ENCODE peak calls at places on chromosome X, in ten cellular contexts. K is stimulated activated CD8-positive, alpha-beta memory T cell treated with anti-CD3 and anti-CD28 coated beads, Interleukin-12 subunit alpha, Interleukin-12 subunit beta, amount 100 ng/mL, for 1 hour; B is aorta; Y is stimulated activated CD4-positive, alpha-beta T cell treated with anti-CD3 and anti-CD28 coated beads, TNF-alpha, amount 100 ng/mL, for 4 hours; A is globus pallidus; S is T-cell; Z is GM10248; U is ELR; H is mammary epithelial cell; E is T follicular helper cell. P is an unnamed sample.
A peak's percentile ranks its signal among the peaks of the same experiment; 100 is the strongest.

GRCh38 chrX:147565239-147565638 is 346.5 kb upstream of the FMR1 start:
- DNase-seq in K (no peak), B (no peak), Y (no peak), A (no peak), S (no peak), Z (no peak), U (peak; percentile 0), H (no peak), E (no peak), P (no peak)

GRCh38 chrX:135923353-135923752 is 29.8 kb downstream of the SAGE1 start:
- DNase-seq in K (no peak), B (no peak), Y (no peak), A (no peak), S (no peak), Z (no peak), U (peak; percentile 2), H (no peak), E (no peak), P (peak; percentile 0)

GRCh38 chrX:121030083-121030482 is 17.3 kb upstream of the GLUD2 start:
- DNase-seq in K (no peak), B (no peak), Y (no peak), A (no peak), S (no peak), Z (no peak), U (no peak), H (no peak), E (no peak), P (no peak)

GRCh38 chrX:119235872-119236598 is at the start of gene PGRMC1:
- DNase-seq in K (peak; percentile 62), B (peak; percentile 87), Y (peak; percentile 64), A (peak; percentile 83), S (peak; percentile 82), Z (peak; percentile 90), U (peak; percentile 77), H (peak; percentile 67), E (peak; percentile 72), P (peak; percentile 87)

GRCh38 chrX:124386401-124386800 is 40.0 kb downstream of the SH2D1A start:
- DNase-seq in K (no peak), B (no peak), Y (no peak), A (no peak), S (no peak), Z (no peak), U (no peak), H (no peak), E (no peak), P (no peak)

GRCh38 chrX:79081895-79082512 is 62.5 kb upstream of the GPR174 start:
- DNase-seq in K (no peak), B (no peak), Y (no peak), A (peak; percentile 11), S (no peak), Z (peak; percentile 26), U (peak; percentile 28), H (peak; percentile 30), E (peak; percentile 12), P (peak; percentile 66)

GRCh38 chrX:23901065-23901464 is 6.7 kb downstream of the APOO start:
- DNase-seq in K (no peak), B (no peak), Y (no peak), A (no peak), S (no peak), Z (no peak), U (peak; percentile 93), H (peak; percentile 97), E (no peak), P (peak; percentile 46)

GRCh38 chrX:44596277-44596676 is 53.6 kb upstream of the FUNDC1 start:
- DNase-seq in K (no peak), B (no peak), Y (no peak), A (no peak), S (no peak), Z (peak; percentile 54), U (no peak), H (no peak), E (no peak), P (peak; percentile 34)

GRCh38 chrX:133415276-133416105 is at the start of gene GPC4:
- DNase-seq in K (no peak), B (peak; percentile 73), Y (no peak), A (no peak), S (no peak), Z (no peak), U (no peak), H (peak; percentile 49), E (no peak), P (no peak)

P was measured in GM12865.